ENCODE peak calls at places on chromosomes 4 and X, in six cellular contexts. Z is A172, O is thoracic aorta, P is H9, I is NCI-H1436, R is NCI-H2081. V is an unnamed sample.
A peak's percentile ranks its signal among the peaks of the same experiment; 100 is the strongest.

GRCh38 chr4:24775209-24775608 is 20.2 kb upstream of the SOD3 start:
- DNase-seq in Z (no peak), O (no peak), P (no peak), I (no peak), R (no peak), V (no peak)

GRCh38 chrX:48573690-48574269 is 504 bp upstream of the RBM3 start:
- DNase-seq in Z (no peak), O (no peak), P (no peak), I (peak; percentile 71), R (peak; percentile 80), V (peak; percentile 43)

GRCh38 chrX:83008415-83008814 is 499.7 kb upstream of the POU3F4 start:
- DNase-seq in Z (no peak), O (no peak), P (no peak), I (no peak), R (no peak), V (no peak)

GRCh38 chrX:150573702-150574101 is 5.3 kb downstream of the MTM1 start:
- DNase-seq in Z (no peak), O (no peak), P (no peak), I (no peak), R (no peak), V (no peak)

GRCh38 chr4:186953601-186954260 is 230.1 kb upstream of the FAT1 start:
- DNase-seq in Z (no peak), O (no peak), P (no peak), I (no peak), R (no peak), V (no peak)

GRCh38 chrX:154313147-154313546 is 17.6 kb downstream of the TKTL1 start:
- DNase-seq in Z (no peak), O (no peak), P (no peak), I (no peak), R (no peak), V (no peak)

GRCh38 chr4:173503330-173504180 is 26.5 kb downstream of the HAND2 start:
- DNase-seq in Z (no peak), O (no peak), P (no peak), I (no peak), R (no peak), V (no peak)

GRCh38 chrX:136086521-136086920 is 60.8 kb upstream of the FHL1 start:
- DNase-seq in Z (peak; percentile 0), O (no peak), P (no peak), I (no peak), R (no peak), V (no peak)

GRCh38 chrX:134692990-134693389 is 34.7 kb upstream of the PLAC1 start:
- DNase-seq in Z (peak; percentile 27), O (no peak), P (no peak), I (no peak), R (no peak), V (no peak)

GRCh38 chr4:164440196-164440595 is 313.7 kb upstream of the SMIM31 start:
- DNase-seq in Z (peak; percentile 35), O (no peak), P (no peak), I (no peak), R (no peak), V (no peak)

GRCh38 chr4:71004281-71004851 is 10.9 kb downstream of the DCK start:
- DNase-seq in Z (no peak), O (no peak), P (peak; percentile 48), I (no peak), R (no peak), V (no peak)

GRCh38 chr4:77360451-77360850 is 203.4 kb downstream of the CCNG2 start:
- DNase-seq in Z (no peak), O (no peak), P (no peak), I (peak; percentile 62), R (peak; percentile 58), V (peak; percentile 73)

GRCh38 chr4:10526431-10527222 is 69.4 kb upstream of the ZNF518B start:
- DNase-seq in Z (no peak), O (no peak), P (peak; percentile 40), I (no peak), R (peak; percentile 16), V (no peak)

GRCh38 chr4:128323401-128323800 is 35.8 kb upstream of the PGRMC2 start:
- DNase-seq in Z (no peak), O (no peak), P (no peak), I (no peak), R (no peak), V (no peak)

GRCh38 chr4:139530833-139531427 is 25.1 kb downstream of the SETD7 start:
- DNase-seq in Z (peak; percentile 31), O (no peak), P (peak; percentile 70), I (peak; percentile 12), R (no peak), V (no peak)

GRCh38 chr4:146648384-146648783 is 9.7 kb downstream of the POU4F2 start:
- DNase-seq in Z (no peak), O (no peak), P (peak; percentile 55), I (no peak), R (no peak), V (no peak)

GRCh38 chr4:6024450-6024960 is 6.3 kb upstream of the C4orf50 start:
- DNase-seq in Z (no peak), O (no peak), P (no peak), I (no peak), R (no peak), V (no peak)

GRCh38 chrX:48665991-48666390 is 17.6 kb upstream of the WAS start:
- DNase-seq in Z (no peak), O (no peak), P (no peak), I (no peak), R (no peak), V (no peak)

GRCh38 chrX:21747523-21747922 is 10.4 kb downstream of the SMPX start:
- DNase-seq in Z (no peak), O (no peak), P (no peak), I (no peak), R (peak; percentile 39), V (no peak)

GRCh38 chrX:53723381-53723780 is 36.9 kb upstream of the HUWE1 start:
- DNase-seq in Z (no peak), O (no peak), P (no peak), I (no peak), R (no peak), V (no peak)

GRCh38 chrX:28638775-28639174 is 51.5 kb downstream of the IL1RAPL1 start:
- DNase-seq in Z (no peak), O (no peak), P (no peak), I (no peak), R (no peak), V (no peak)

GRCh38 chr4:168441412-168441811 is 38.9 kb downstream of the DDX60L start:
- DNase-seq in Z (no peak), O (no peak), P (no peak), I (no peak), R (no peak), V (no peak)

GRCh38 chr4:76354517-76355473 is 48.3 kb downstream of the STBD1 start:
- DNase-seq in Z (no peak), O (no peak), P (no peak), I (no peak), R (no peak), V (no peak)

GRCh38 chrX:38494239-38494823 is 67.0 kb upstream of the TSPAN7 start:
- DNase-seq in Z (no peak), O (no peak), P (no peak), I (no peak), R (no peak), V (no peak)

GRCh38 chr4:184653650-184654049 is 4.1 kb downstream of the PRIMPOL start:
- DNase-seq in Z (peak; percentile 15), O (no peak), P (no peak), I (no peak), R (no peak), V (no peak)